ENCODE peak calls at places on chromosomes 11 and 22, in nine cellular contexts. One of them, this sample, is unnamed.
A peak's percentile ranks its signal among the peaks of the same experiment; 100 is the strongest.

GRCh38 chr11:693887-694562 is 997 bp downstream of the DEAF1 start:
- DNase-seq in heart right ventricle: no peak
- DNase-seq in stimulated activated CD8-positive, alpha-beta memory T cell treated with anti-CD3 and anti-CD28 coated beads, Interleukin-15, amount 100 ng/mL, for 4 hours: no peak
- DNase-seq in activated naive CD8-positive, alpha-beta T cell treated with anti-CD3 and anti-CD28 coated beads, Interleukin-2, amount 10 ng/mL, durations not matched to agents 7 days and 5 days: no peak
- DNase-seq in cardiac septum: no peak
- DNase-seq in T1000: no peak
- DNase-seq in OCI-M1: no peak
- DNase-seq in right cardiac atrium: peak; percentile 82
- DNase-seq in A172: no peak
- DNase-seq in this sample: no peak

GRCh38 chr11:121615506-121615905 is 162.7 kb upstream of the SORL1-AS1 start:
- DNase-seq in cardiac septum: no peak
- DNase-seq in heart right ventricle: no peak
- DNase-seq in stimulated activated CD8-positive, alpha-beta memory T cell treated with anti-CD3 and anti-CD28 coated beads, Interleukin-15, amount 100 ng/mL, for 4 hours: no peak
- DNase-seq in A172: peak; percentile 26
- DNase-seq in T1000: no peak
- DNase-seq in OCI-M1: no peak
- DNase-seq in activated naive CD8-positive, alpha-beta T cell treated with anti-CD3 and anti-CD28 coated beads, Interleukin-2, amount 10 ng/mL, durations not matched to agents 7 days and 5 days: no peak
- DNase-seq in right cardiac atrium: no peak
- DNase-seq in this sample: peak; percentile 46

GRCh38 chr11:118607401-118608267 is at the start of gene PHLDB1:
- DNase-seq in activated naive CD8-positive, alpha-beta T cell treated with anti-CD3 and anti-CD28 coated beads, Interleukin-2, amount 10 ng/mL, durations not matched to agents 7 days and 5 days: peak; percentile 62
- DNase-seq in T1000: peak; percentile 24
- DNase-seq in A172: peak; percentile 55
- DNase-seq in heart right ventricle: peak; percentile 76
- DNase-seq in OCI-M1: peak; percentile 87
- DNase-seq in right cardiac atrium: peak; percentile 92
- DNase-seq in cardiac septum: peak; percentile 87
- DNase-seq in stimulated activated CD8-positive, alpha-beta memory T cell treated with anti-CD3 and anti-CD28 coated beads, Interleukin-15, amount 100 ng/mL, for 4 hours: peak; percentile 24
- DNase-seq in this sample: peak; percentile 60

GRCh38 chr11:19237381-19237780 is 3.4 kb downstream of the E2F8 start:
- DNase-seq in right cardiac atrium: no peak
- DNase-seq in A172: no peak
- DNase-seq in heart right ventricle: no peak
- DNase-seq in stimulated activated CD8-positive, alpha-beta memory T cell treated with anti-CD3 and anti-CD28 coated beads, Interleukin-15, amount 100 ng/mL, for 4 hours: no peak
- DNase-seq in T1000: no peak
- DNase-seq in OCI-M1: no peak
- DNase-seq in activated naive CD8-positive, alpha-beta T cell treated with anti-CD3 and anti-CD28 coated beads, Interleukin-2, amount 10 ng/mL, durations not matched to agents 7 days and 5 days: no peak
- DNase-seq in cardiac septum: no peak
- DNase-seq in this sample: no peak

GRCh38 chr11:67022341-67022933 is 497 bp upstream of the SYT12 start:
- DNase-seq in OCI-M1: no peak
- DNase-seq in activated naive CD8-positive, alpha-beta T cell treated with anti-CD3 and anti-CD28 coated beads, Interleukin-2, amount 10 ng/mL, durations not matched to agents 7 days and 5 days: no peak
- DNase-seq in A172: no peak
- DNase-seq in right cardiac atrium: peak; percentile 72
- DNase-seq in cardiac septum: no peak
- DNase-seq in heart right ventricle: peak; percentile 27
- DNase-seq in T1000: peak; percentile 58
- DNase-seq in stimulated activated CD8-positive, alpha-beta memory T cell treated with anti-CD3 and anti-CD28 coated beads, Interleukin-15, amount 100 ng/mL, for 4 hours: no peak
- DNase-seq in this sample: peak; percentile 40

GRCh38 chr11:34916810-34917780 is 677 bp downstream of the PDHX start:
- DNase-seq in activated naive CD8-positive, alpha-beta T cell treated with anti-CD3 and anti-CD28 coated beads, Interleukin-2, amount 10 ng/mL, durations not matched to agents 7 days and 5 days: no peak
- DNase-seq in stimulated activated CD8-positive, alpha-beta memory T cell treated with anti-CD3 and anti-CD28 coated beads, Interleukin-15, amount 100 ng/mL, for 4 hours: no peak
- DNase-seq in A172: peak; percentile 24
- DNase-seq in heart right ventricle: no peak
- DNase-seq in cardiac septum: no peak
- DNase-seq in right cardiac atrium: no peak
- DNase-seq in T1000: no peak
- DNase-seq in OCI-M1: no peak
- DNase-seq in this sample: peak; percentile 35

GRCh38 chr22:38352436-38352835 is 35.2 kb upstream of the CSNK1E start:
- DNase-seq in right cardiac atrium: peak; percentile 9
- DNase-seq in heart right ventricle: no peak
- DNase-seq in activated naive CD8-positive, alpha-beta T cell treated with anti-CD3 and anti-CD28 coated beads, Interleukin-2, amount 10 ng/mL, durations not matched to agents 7 days and 5 days: peak; percentile 29
- DNase-seq in A172: no peak
- DNase-seq in T1000: no peak
- DNase-seq in stimulated activated CD8-positive, alpha-beta memory T cell treated with anti-CD3 and anti-CD28 coated beads, Interleukin-15, amount 100 ng/mL, for 4 hours: no peak
- DNase-seq in cardiac septum: no peak
- DNase-seq in OCI-M1: no peak
- DNase-seq in this sample: no peak

GRCh38 chr11:126337472-126338241 is 17.8 kb upstream of the ST3GAL4 start:
- DNase-seq in T1000: no peak
- DNase-seq in stimulated activated CD8-positive, alpha-beta memory T cell treated with anti-CD3 and anti-CD28 coated beads, Interleukin-15, amount 100 ng/mL, for 4 hours: no peak
- DNase-seq in activated naive CD8-positive, alpha-beta T cell treated with anti-CD3 and anti-CD28 coated beads, Interleukin-2, amount 10 ng/mL, durations not matched to agents 7 days and 5 days: no peak
- DNase-seq in cardiac septum: peak; percentile 72
- DNase-seq in A172: no peak
- DNase-seq in right cardiac atrium: peak; percentile 41
- DNase-seq in OCI-M1: peak; percentile 55
- DNase-seq in heart right ventricle: no peak
- DNase-seq in this sample: no peak

GRCh38 chr22:41979423-41980250 is 10.4 kb downstream of the SEPTIN3 start:
- DNase-seq in stimulated activated CD8-positive, alpha-beta memory T cell treated with anti-CD3 and anti-CD28 coated beads, Interleukin-15, amount 100 ng/mL, for 4 hours: no peak
- DNase-seq in heart right ventricle: no peak
- DNase-seq in OCI-M1: no peak
- DNase-seq in right cardiac atrium: no peak
- DNase-seq in A172: no peak
- DNase-seq in cardiac septum: no peak
- DNase-seq in activated naive CD8-positive, alpha-beta T cell treated with anti-CD3 and anti-CD28 coated beads, Interleukin-2, amount 10 ng/mL, durations not matched to agents 7 days and 5 days: no peak
- DNase-seq in T1000: no peak
- DNase-seq in this sample: no peak

GRCh38 chr22:41036924-41037323 is 55.5 kb upstream of the EP300 start:
- DNase-seq in activated naive CD8-positive, alpha-beta T cell treated with anti-CD3 and anti-CD28 coated beads, Interleukin-2, amount 10 ng/mL, durations not matched to agents 7 days and 5 days: no peak
- DNase-seq in right cardiac atrium: no peak
- DNase-seq in stimulated activated CD8-positive, alpha-beta memory T cell treated with anti-CD3 and anti-CD28 coated beads, Interleukin-15, amount 100 ng/mL, for 4 hours: no peak
- DNase-seq in OCI-M1: no peak
- DNase-seq in A172: no peak
- DNase-seq in heart right ventricle: no peak
- DNase-seq in T1000: no peak
- DNase-seq in cardiac septum: no peak
- DNase-seq in this sample: no peak

GRCh38 chr11:77710358-77710757 is 72.8 kb upstream of the CLNS1A start:
- DNase-seq in T1000: no peak
- DNase-seq in activated naive CD8-positive, alpha-beta T cell treated with anti-CD3 and anti-CD28 coated beads, Interleukin-2, amount 10 ng/mL, durations not matched to agents 7 days and 5 days: no peak
- DNase-seq in right cardiac atrium: no peak
- DNase-seq in A172: no peak
- DNase-seq in cardiac septum: no peak
- DNase-seq in OCI-M1: no peak
- DNase-seq in stimulated activated CD8-positive, alpha-beta memory T cell treated with anti-CD3 and anti-CD28 coated beads, Interleukin-15, amount 100 ng/mL, for 4 hours: no peak
- DNase-seq in heart right ventricle: no peak
- DNase-seq in this sample: peak; percentile 2

GRCh38 chr22:49917997-49918910 is at the start of the genes ALG12 and CRELD2:
- DNase-seq in A172: peak; percentile 78
- DNase-seq in stimulated activated CD8-positive, alpha-beta memory T cell treated with anti-CD3 and anti-CD28 coated beads, Interleukin-15, amount 100 ng/mL, for 4 hours: peak; percentile 95
- DNase-seq in T1000: peak; percentile 84
- DNase-seq in heart right ventricle: peak; percentile 98
- DNase-seq in right cardiac atrium: peak; percentile 99
- DNase-seq in cardiac septum: peak; percentile 99
- DNase-seq in OCI-M1: peak; percentile 97
- DNase-seq in activated naive CD8-positive, alpha-beta T cell treated with anti-CD3 and anti-CD28 coated beads, Interleukin-2, amount 10 ng/mL, durations not matched to agents 7 days and 5 days: peak; percentile 97
- DNase-seq in this sample: peak; percentile 96

GRCh38 chr11:111460752-111461305 is 51.4 kb downstream of the BTG4 start:
- DNase-seq in heart right ventricle: no peak
- DNase-seq in A172: peak; percentile 6
- DNase-seq in T1000: no peak
- DNase-seq in stimulated activated CD8-positive, alpha-beta memory T cell treated with anti-CD3 and anti-CD28 coated beads, Interleukin-15, amount 100 ng/mL, for 4 hours: no peak
- DNase-seq in cardiac septum: no peak
- DNase-seq in activated naive CD8-positive, alpha-beta T cell treated with anti-CD3 and anti-CD28 coated beads, Interleukin-2, amount 10 ng/mL, durations not matched to agents 7 days and 5 days: no peak
- DNase-seq in right cardiac atrium: no peak
- DNase-seq in OCI-M1: no peak
- DNase-seq in this sample: no peak

GRCh38 chr11:73176145-73176891 is 34.2 kb upstream of the FCHSD2 start:
- DNase-seq in right cardiac atrium: no peak
- DNase-seq in T1000: no peak
- DNase-seq in A172: no peak
- DNase-seq in heart right ventricle: no peak
- DNase-seq in stimulated activated CD8-positive, alpha-beta memory T cell treated with anti-CD3 and anti-CD28 coated beads, Interleukin-15, amount 100 ng/mL, for 4 hours: no peak
- DNase-seq in cardiac septum: no peak
- DNase-seq in activated naive CD8-positive, alpha-beta T cell treated with anti-CD3 and anti-CD28 coated beads, Interleukin-2, amount 10 ng/mL, durations not matched to agents 7 days and 5 days: peak; percentile 31
- DNase-seq in OCI-M1: no peak
- DNase-seq in this sample: no peak

GRCh38 chr22:19173047-19174035 is 5.2 kb downstream of the SLC25A1 start:
- DNase-seq in right cardiac atrium: no peak
- DNase-seq in heart right ventricle: no peak
- DNase-seq in cardiac septum: no peak
- DNase-seq in A172: no peak
- DNase-seq in activated naive CD8-positive, alpha-beta T cell treated with anti-CD3 and anti-CD28 coated beads, Interleukin-2, amount 10 ng/mL, durations not matched to agents 7 days and 5 days: no peak
- DNase-seq in T1000: no peak
- DNase-seq in stimulated activated CD8-positive, alpha-beta memory T cell treated with anti-CD3 and anti-CD28 coated beads, Interleukin-15, amount 100 ng/mL, for 4 hours: no peak
- DNase-seq in OCI-M1: no peak
- DNase-seq in this sample: no peak

GRCh38 chr22:30667092-30667485 is 586 bp downstream of the DUSP18 start:
- DNase-seq in activated naive CD8-positive, alpha-beta T cell treated with anti-CD3 and anti-CD28 coated beads, Interleukin-2, amount 10 ng/mL, durations not matched to agents 7 days and 5 days: no peak
- DNase-seq in cardiac septum: no peak
- DNase-seq in stimulated activated CD8-positive, alpha-beta memory T cell treated with anti-CD3 and anti-CD28 coated beads, Interleukin-15, amount 100 ng/mL, for 4 hours: no peak
- DNase-seq in T1000: no peak
- DNase-seq in right cardiac atrium: no peak
- DNase-seq in OCI-M1: peak; percentile 28
- DNase-seq in A172: no peak
- DNase-seq in heart right ventricle: no peak
- DNase-seq in this sample: no peak

GRCh38 chr11:70505761-70506657 is 107.7 kb downstream of the CTTN start:
- DNase-seq in activated naive CD8-positive, alpha-beta T cell treated with anti-CD3 and anti-CD28 coated beads, Interleukin-2, amount 10 ng/mL, durations not matched to agents 7 days and 5 days: no peak
- DNase-seq in OCI-M1: no peak
- DNase-seq in stimulated activated CD8-positive, alpha-beta memory T cell treated with anti-CD3 and anti-CD28 coated beads, Interleukin-15, amount 100 ng/mL, for 4 hours: no peak
- DNase-seq in right cardiac atrium: peak; percentile 23
- DNase-seq in cardiac septum: no peak
- DNase-seq in heart right ventricle: no peak
- DNase-seq in A172: no peak
- DNase-seq in T1000: no peak
- DNase-seq in this sample: no peak

GRCh38 chr11:6824461-6824860 is 21.0 kb upstream of the OR10A5 start:
- DNase-seq in A172: no peak
- DNase-seq in heart right ventricle: no peak
- DNase-seq in stimulated activated CD8-positive, alpha-beta memory T cell treated with anti-CD3 and anti-CD28 coated beads, Interleukin-15, amount 100 ng/mL, for 4 hours: no peak
- DNase-seq in activated naive CD8-positive, alpha-beta T cell treated with anti-CD3 and anti-CD28 coated beads, Interleukin-2, amount 10 ng/mL, durations not matched to agents 7 days and 5 days: no peak
- DNase-seq in right cardiac atrium: no peak
- DNase-seq in cardiac septum: no peak
- DNase-seq in T1000: no peak
- DNase-seq in OCI-M1: no peak
- DNase-seq in this sample: no peak

GRCh38 chr22:45783021-45783420 is 111.4 kb downstream of the ATXN10 start:
- DNase-seq in heart right ventricle: no peak
- DNase-seq in cardiac septum: no peak
- DNase-seq in A172: no peak
- DNase-seq in OCI-M1: no peak
- DNase-seq in right cardiac atrium: no peak
- DNase-seq in activated naive CD8-positive, alpha-beta T cell treated with anti-CD3 and anti-CD28 coated beads, Interleukin-2, amount 10 ng/mL, durations not matched to agents 7 days and 5 days: no peak
- DNase-seq in T1000: no peak
- DNase-seq in stimulated activated CD8-positive, alpha-beta memory T cell treated with anti-CD3 and anti-CD28 coated beads, Interleukin-15, amount 100 ng/mL, for 4 hours: no peak
- DNase-seq in this sample: no peak

GRCh38 chr11:73288873-73289707 is 17.0 kb downstream of the P2RY6 start:
- DNase-seq in T1000: peak; percentile 80
- DNase-seq in stimulated activated CD8-positive, alpha-beta memory T cell treated with anti-CD3 and anti-CD28 coated beads, Interleukin-15, amount 100 ng/mL, for 4 hours: no peak
- DNase-seq in right cardiac atrium: peak; percentile 90
- DNase-seq in cardiac septum: peak; percentile 93
- DNase-seq in heart right ventricle: peak; percentile 72
- DNase-seq in activated naive CD8-positive, alpha-beta T cell treated with anti-CD3 and anti-CD28 coated beads, Interleukin-2, amount 10 ng/mL, durations not matched to agents 7 days and 5 days: peak; percentile 69
- DNase-seq in OCI-M1: peak; percentile 97
- DNase-seq in A172: peak; percentile 76
- DNase-seq in this sample: peak; percentile 85

GRCh38 chr11:77020751-77021150 is 13.4 kb upstream of the B3GNT6 start:
- DNase-seq in OCI-M1: no peak
- DNase-seq in stimulated activated CD8-positive, alpha-beta memory T cell treated with anti-CD3 and anti-CD28 coated beads, Interleukin-15, amount 100 ng/mL, for 4 hours: no peak
- DNase-seq in right cardiac atrium: no peak
- DNase-seq in T1000: no peak
- DNase-seq in activated naive CD8-positive, alpha-beta T cell treated with anti-CD3 and anti-CD28 coated beads, Interleukin-2, amount 10 ng/mL, durations not matched to agents 7 days and 5 days: no peak
- DNase-seq in cardiac septum: no peak
- DNase-seq in A172: peak; percentile 19
- DNase-seq in heart right ventricle: no peak
- DNase-seq in this sample: no peak

GRCh38 chr11:77044356-77044755 is 10.2 kb downstream of the B3GNT6 start:
- DNase-seq in stimulated activated CD8-positive, alpha-beta memory T cell treated with anti-CD3 and anti-CD28 coated beads, Interleukin-15, amount 100 ng/mL, for 4 hours: no peak
- DNase-seq in cardiac septum: no peak
- DNase-seq in right cardiac atrium: no peak
- DNase-seq in A172: no peak
- DNase-seq in activated naive CD8-positive, alpha-beta T cell treated with anti-CD3 and anti-CD28 coated beads, Interleukin-2, amount 10 ng/mL, durations not matched to agents 7 days and 5 days: no peak
- DNase-seq in heart right ventricle: no peak
- DNase-seq in T1000: no peak
- DNase-seq in OCI-M1: no peak
- DNase-seq in this sample: no peak

GRCh38 chr11:62539238-62539925 is 7.2 kb downstream of the AHNAK start:
- DNase-seq in cardiac septum: no peak
- DNase-seq in A172: peak; percentile 89
- DNase-seq in heart right ventricle: peak; percentile 58
- DNase-seq in activated naive CD8-positive, alpha-beta T cell treated with anti-CD3 and anti-CD28 coated beads, Interleukin-2, amount 10 ng/mL, durations not matched to agents 7 days and 5 days: no peak
- DNase-seq in stimulated activated CD8-positive, alpha-beta memory T cell treated with anti-CD3 and anti-CD28 coated beads, Interleukin-15, amount 100 ng/mL, for 4 hours: no peak
- DNase-seq in OCI-M1: no peak
- DNase-seq in right cardiac atrium: peak; percentile 90
- DNase-seq in T1000: peak; percentile 83
- DNase-seq in this sample: peak; percentile 62

GRCh38 chr22:28034760-28035401 is 115.8 kb upstream of the PITPNB start:
- DNase-seq in OCI-M1: peak; percentile 49
- DNase-seq in right cardiac atrium: peak; percentile 86
- DNase-seq in cardiac septum: peak; percentile 89
- DNase-seq in heart right ventricle: peak; percentile 92
- DNase-seq in stimulated activated CD8-positive, alpha-beta memory T cell treated with anti-CD3 and anti-CD28 coated beads, Interleukin-15, amount 100 ng/mL, for 4 hours: no peak
- DNase-seq in activated naive CD8-positive, alpha-beta T cell treated with anti-CD3 and anti-CD28 coated beads, Interleukin-2, amount 10 ng/mL, durations not matched to agents 7 days and 5 days: no peak
- DNase-seq in T1000: no peak
- DNase-seq in A172: peak; percentile 45
- DNase-seq in this sample: peak; percentile 60

GRCh38 chr11:65766535-65766934 is 14.2 kb downstream of the AP5B1 start:
- DNase-seq in OCI-M1: peak; percentile 33
- DNase-seq in activated naive CD8-positive, alpha-beta T cell treated with anti-CD3 and anti-CD28 coated beads, Interleukin-2, amount 10 ng/mL, durations not matched to agents 7 days and 5 days: no peak
- DNase-seq in T1000: no peak
- DNase-seq in right cardiac atrium: no peak
- DNase-seq in A172: peak; percentile 62
- DNase-seq in cardiac septum: no peak
- DNase-seq in stimulated activated CD8-positive, alpha-beta memory T cell treated with anti-CD3 and anti-CD28 coated beads, Interleukin-15, amount 100 ng/mL, for 4 hours: no peak
- DNase-seq in heart right ventricle: no peak
- DNase-seq in this sample: no peak

GRCh38 chr11:65290448-65291165 is 24.1 kb upstream of the CDC42EP2 start:
- DNase-seq in cardiac septum: peak; percentile 92
- DNase-seq in T1000: peak; percentile 29
- DNase-seq in heart right ventricle: peak; percentile 95
- DNase-seq in stimulated activated CD8-positive, alpha-beta memory T cell treated with anti-CD3 and anti-CD28 coated beads, Interleukin-15, amount 100 ng/mL, for 4 hours: no peak
- DNase-seq in activated naive CD8-positive, alpha-beta T cell treated with anti-CD3 and anti-CD28 coated beads, Interleukin-2, amount 10 ng/mL, durations not matched to agents 7 days and 5 days: no peak
- DNase-seq in OCI-M1: peak; percentile 58
- DNase-seq in right cardiac atrium: peak; percentile 95
- DNase-seq in A172: peak; percentile 94
- DNase-seq in this sample: peak; percentile 98

GRCh38 chr11:65262775-65263174 is 1.0 kb downstream of the POLA2 start:
- DNase-seq in T1000: no peak
- DNase-seq in OCI-M1: peak; percentile 41
- DNase-seq in stimulated activated CD8-positive, alpha-beta memory T cell treated with anti-CD3 and anti-CD28 coated beads, Interleukin-15, amount 100 ng/mL, for 4 hours: no peak
- DNase-seq in A172: no peak
- DNase-seq in right cardiac atrium: no peak
- DNase-seq in heart right ventricle: no peak
- DNase-seq in activated naive CD8-positive, alpha-beta T cell treated with anti-CD3 and anti-CD28 coated beads, Interleukin-2, amount 10 ng/mL, durations not matched to agents 7 days and 5 days: no peak
- DNase-seq in cardiac septum: no peak
- DNase-seq in this sample: no peak

GRCh38 chr11:31779268-31779879 is 31.7 kb downstream of the PAX6 start:
- DNase-seq in activated naive CD8-positive, alpha-beta T cell treated with anti-CD3 and anti-CD28 coated beads, Interleukin-2, amount 10 ng/mL, durations not matched to agents 7 days and 5 days: no peak
- DNase-seq in stimulated activated CD8-positive, alpha-beta memory T cell treated with anti-CD3 and anti-CD28 coated beads, Interleukin-15, amount 100 ng/mL, for 4 hours: no peak
- DNase-seq in A172: no peak
- DNase-seq in right cardiac atrium: no peak
- DNase-seq in T1000: no peak
- DNase-seq in cardiac septum: no peak
- DNase-seq in heart right ventricle: no peak
- DNase-seq in OCI-M1: no peak
- DNase-seq in this sample: peak; percentile 57

GRCh38 chr11:66361502-66361941 is 10.0 kb downstream of the SLC29A2 start:
- DNase-seq in heart right ventricle: no peak
- DNase-seq in cardiac septum: no peak
- DNase-seq in T1000: no peak
- DNase-seq in activated naive CD8-positive, alpha-beta T cell treated with anti-CD3 and anti-CD28 coated beads, Interleukin-2, amount 10 ng/mL, durations not matched to agents 7 days and 5 days: no peak
- DNase-seq in stimulated activated CD8-positive, alpha-beta memory T cell treated with anti-CD3 and anti-CD28 coated beads, Interleukin-15, amount 100 ng/mL, for 4 hours: no peak
- DNase-seq in OCI-M1: no peak
- DNase-seq in A172: no peak
- DNase-seq in right cardiac atrium: no peak
- DNase-seq in this sample: no peak

GRCh38 chr11:119258180-119258579 is 52.0 kb downstream of the CBL start:
- DNase-seq in activated naive CD8-positive, alpha-beta T cell treated with anti-CD3 and anti-CD28 coated beads, Interleukin-2, amount 10 ng/mL, durations not matched to agents 7 days and 5 days: no peak
- DNase-seq in heart right ventricle: no peak
- DNase-seq in cardiac septum: no peak
- DNase-seq in right cardiac atrium: no peak
- DNase-seq in OCI-M1: no peak
- DNase-seq in A172: no peak
- DNase-seq in T1000: no peak
- DNase-seq in stimulated activated CD8-positive, alpha-beta memory T cell treated with anti-CD3 and anti-CD28 coated beads, Interleukin-15, amount 100 ng/mL, for 4 hours: no peak
- DNase-seq in this sample: no peak

GRCh38 chr11:62830904-62831519 is 839 bp downstream of the STX5 start:
- DNase-seq in right cardiac atrium: peak; percentile 62
- DNase-seq in OCI-M1: peak; percentile 87
- DNase-seq in stimulated activated CD8-positive, alpha-beta memory T cell treated with anti-CD3 and anti-CD28 coated beads, Interleukin-15, amount 100 ng/mL, for 4 hours: no peak
- DNase-seq in cardiac septum: no peak
- DNase-seq in A172: no peak
- DNase-seq in heart right ventricle: no peak
- DNase-seq in T1000: no peak
- DNase-seq in activated naive CD8-positive, alpha-beta T cell treated with anti-CD3 and anti-CD28 coated beads, Interleukin-2, amount 10 ng/mL, durations not matched to agents 7 days and 5 days: peak; percentile 40
- DNase-seq in this sample: no peak

This sample was measured in brain microvascular endothelial cell.